ENCODE peak calls at places on chromosomes 2 and 18, in seven cellular contexts. One of them, this sample, is unnamed.

GRCh38 chr2:151878655-151879563 is 50.7 kb upstream of the ARL5A start:
- DNase-seq in nephron progenitor cell: no peak
- DNase-seq in B cell: no peak
- DNase-seq in D721Med: no peak
- DNase-seq in glutamatergic neuron: no peak
- DNase-seq in tibial nerve: no peak
- DNase-seq in fibroblast of pulmonary artery: peak
- DNase-seq in this sample: no peak

GRCh38 chr2:74107071-74107470 is 40.6 kb downstream of the BOLA3 start:
- DNase-seq in nephron progenitor cell: peak
- DNase-seq in B cell: no peak
- DNase-seq in D721Med: no peak
- DNase-seq in glutamatergic neuron: peak
- DNase-seq in tibial nerve: no peak
- DNase-seq in fibroblast of pulmonary artery: no peak
- DNase-seq in this sample: no peak

GRCh38 chr2:54555318-54555837 is 99.3 kb downstream of the SPTBN1 start:
- DNase-seq in nephron progenitor cell: no peak
- DNase-seq in B cell: no peak
- DNase-seq in D721Med: no peak
- DNase-seq in glutamatergic neuron: no peak
- DNase-seq in tibial nerve: no peak
- DNase-seq in fibroblast of pulmonary artery: peak
- DNase-seq in this sample: no peak

GRCh38 chr2:37453024-37453423 is 108.6 kb downstream of the QPCT start:
- DNase-seq in nephron progenitor cell: no peak
- DNase-seq in B cell: no peak
- DNase-seq in D721Med: no peak
- DNase-seq in glutamatergic neuron: no peak
- DNase-seq in tibial nerve: no peak
- DNase-seq in fibroblast of pulmonary artery: no peak
- DNase-seq in this sample: no peak

GRCh38 chr18:8750954-8751415 is 45.6 kb downstream of the MTCL1 start:
- DNase-seq in nephron progenitor cell: no peak
- DNase-seq in B cell: no peak
- DNase-seq in D721Med: no peak
- DNase-seq in glutamatergic neuron: no peak
- DNase-seq in tibial nerve: no peak
- DNase-seq in fibroblast of pulmonary artery: peak
- DNase-seq in this sample: no peak

GRCh38 chr2:100902833-100903405 is 83.0 kb downstream of the NPAS2 start:
- DNase-seq in nephron progenitor cell: no peak
- DNase-seq in B cell: no peak
- DNase-seq in D721Med: no peak
- DNase-seq in glutamatergic neuron: no peak
- DNase-seq in tibial nerve: no peak
- DNase-seq in fibroblast of pulmonary artery: peak
- DNase-seq in this sample: no peak

GRCh38 chr18:72107647-72108046 is 436.5 kb downstream of the CBLN2 start:
- DNase-seq in nephron progenitor cell: no peak
- DNase-seq in B cell: peak
- DNase-seq in D721Med: no peak
- DNase-seq in glutamatergic neuron: no peak
- DNase-seq in tibial nerve: no peak
- DNase-seq in fibroblast of pulmonary artery: peak
- DNase-seq in this sample: no peak

GRCh38 chr2:142294225-142294624 is 163.4 kb upstream of the LRP1B start:
- DNase-seq in nephron progenitor cell: no peak
- DNase-seq in B cell: no peak
- DNase-seq in D721Med: no peak
- DNase-seq in glutamatergic neuron: no peak
- DNase-seq in tibial nerve: no peak
- DNase-seq in fibroblast of pulmonary artery: no peak
- DNase-seq in this sample: no peak

GRCh38 chr18:28766027-28766426 is 589.1 kb upstream of the CDH2 start:
- DNase-seq in nephron progenitor cell: no peak
- DNase-seq in B cell: no peak
- DNase-seq in D721Med: no peak
- DNase-seq in glutamatergic neuron: no peak
- DNase-seq in tibial nerve: no peak
- DNase-seq in fibroblast of pulmonary artery: peak
- DNase-seq in this sample: no peak

GRCh38 chr2:152523091-152523490 is 188.1 kb downstream of the FMNL2 start:
- DNase-seq in nephron progenitor cell: no peak
- DNase-seq in B cell: no peak
- DNase-seq in D721Med: no peak
- DNase-seq in glutamatergic neuron: no peak
- DNase-seq in tibial nerve: no peak
- DNase-seq in fibroblast of pulmonary artery: peak
- DNase-seq in this sample: no peak

GRCh38 chr2:12277305-12278034 is 439.3 kb upstream of the TRIB2 start:
- DNase-seq in nephron progenitor cell: no peak
- DNase-seq in B cell: no peak
- DNase-seq in D721Med: no peak
- DNase-seq in glutamatergic neuron: no peak
- DNase-seq in tibial nerve: no peak
- DNase-seq in fibroblast of pulmonary artery: peak
- DNase-seq in this sample: no peak

GRCh38 chr2:56444339-56444738 is 260.5 kb downstream of the CCDC85A start:
- DNase-seq in nephron progenitor cell: no peak
- DNase-seq in B cell: no peak
- DNase-seq in D721Med: no peak
- DNase-seq in glutamatergic neuron: no peak
- DNase-seq in tibial nerve: no peak
- DNase-seq in fibroblast of pulmonary artery: peak
- DNase-seq in this sample: no peak

GRCh38 chr2:112623913-112624777 is 21.6 kb upstream of the SLC20A1 start:
- DNase-seq in nephron progenitor cell: no peak
- DNase-seq in B cell: peak
- DNase-seq in D721Med: no peak
- DNase-seq in glutamatergic neuron: no peak
- DNase-seq in tibial nerve: no peak
- DNase-seq in fibroblast of pulmonary artery: peak
- DNase-seq in this sample: peak

GRCh38 chr18:55337908-55338521 is 250.0 kb downstream of the TCF4 start:
- DNase-seq in nephron progenitor cell: no peak
- DNase-seq in B cell: peak
- DNase-seq in D721Med: no peak
- DNase-seq in glutamatergic neuron: no peak
- DNase-seq in tibial nerve: no peak
- DNase-seq in fibroblast of pulmonary artery: no peak
- DNase-seq in this sample: no peak

GRCh38 chr18:26806224-26806623 is 59.3 kb downstream of the AQP4 start:
- DNase-seq in nephron progenitor cell: no peak
- DNase-seq in B cell: no peak
- DNase-seq in D721Med: no peak
- DNase-seq in glutamatergic neuron: no peak
- DNase-seq in tibial nerve: no peak
- DNase-seq in fibroblast of pulmonary artery: no peak
- DNase-seq in this sample: no peak

GRCh38 chr2:46183426-46183825 is 113.8 kb upstream of the EPAS1 start:
- DNase-seq in nephron progenitor cell: no peak
- DNase-seq in B cell: no peak
- DNase-seq in D721Med: peak
- DNase-seq in glutamatergic neuron: no peak
- DNase-seq in tibial nerve: no peak
- DNase-seq in fibroblast of pulmonary artery: no peak
- DNase-seq in this sample: no peak

GRCh38 chr2:46181789-46182530 is 115.2 kb upstream of the EPAS1 start:
- DNase-seq in nephron progenitor cell: no peak
- DNase-seq in B cell: no peak
- DNase-seq in D721Med: no peak
- DNase-seq in glutamatergic neuron: no peak
- DNase-seq in tibial nerve: no peak
- DNase-seq in fibroblast of pulmonary artery: no peak
- DNase-seq in this sample: no peak

GRCh38 chr2:46188041-46188715 is 109.0 kb upstream of the EPAS1 start:
- DNase-seq in nephron progenitor cell: no peak
- DNase-seq in B cell: no peak
- DNase-seq in D721Med: no peak
- DNase-seq in glutamatergic neuron: no peak
- DNase-seq in tibial nerve: no peak
- DNase-seq in fibroblast of pulmonary artery: no peak
- DNase-seq in this sample: no peak

GRCh38 chr2:46187112-46187618 is 110.0 kb upstream of the EPAS1 start:
- DNase-seq in nephron progenitor cell: no peak
- DNase-seq in B cell: no peak
- DNase-seq in D721Med: no peak
- DNase-seq in glutamatergic neuron: no peak
- DNase-seq in tibial nerve: no peak
- DNase-seq in fibroblast of pulmonary artery: peak
- DNase-seq in this sample: peak

DNA sequence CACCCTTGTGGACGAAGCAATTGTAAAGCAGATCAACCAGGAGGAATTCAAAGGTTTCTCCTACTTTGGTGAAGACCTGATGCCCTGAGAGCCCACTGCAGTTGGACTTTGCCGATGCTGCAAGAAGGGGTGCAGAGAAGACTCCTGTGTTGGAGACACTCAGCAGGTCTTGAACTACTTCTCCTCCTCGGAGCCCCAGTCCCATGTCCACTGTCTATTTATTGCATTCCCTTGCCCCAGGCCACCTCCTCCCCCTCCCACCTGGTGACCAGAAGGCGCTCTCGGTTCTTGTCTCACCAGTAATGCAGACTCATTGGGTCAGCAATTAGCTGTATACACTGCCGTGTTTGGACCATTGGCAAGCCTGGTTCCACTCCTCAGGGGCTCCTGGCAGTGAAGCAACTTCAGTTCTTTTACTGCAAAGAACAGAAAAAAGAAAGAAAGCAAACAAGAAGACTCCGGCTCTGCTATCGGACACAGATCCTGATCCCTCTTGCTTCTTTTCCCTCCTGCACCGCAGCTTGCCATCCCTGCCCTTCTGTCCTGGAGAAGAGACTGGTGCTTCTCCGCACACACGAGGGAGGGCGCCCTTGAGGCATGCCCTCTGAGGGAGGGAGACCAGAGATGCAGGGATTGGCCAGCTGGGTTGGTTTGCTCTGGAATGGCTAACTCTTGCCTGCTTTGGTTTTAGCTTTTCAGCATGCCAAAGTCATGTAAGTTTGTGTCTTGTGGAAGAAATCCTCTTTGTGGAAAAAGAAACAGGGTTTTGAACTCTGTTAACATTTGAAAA is 112.2 kb upstream of the EPAS1 start:
- DNase-seq in nephron progenitor cell: no peak
- DNase-seq in B cell: no peak
- DNase-seq in D721Med: no peak
- DNase-seq in glutamatergic neuron: no peak
- DNase-seq in tibial nerve: no peak
- DNase-seq in fibroblast of pulmonary artery: no peak
- DNase-seq in this sample: no peak
- TF ChIP-seq CTCF in nephron progenitor cell: no peak
- TF ChIP-seq CTCF in B cell: no peak
- TF ChIP-seq CTCF in D721Med: no peak
- TF ChIP-seq CTCF in glutamatergic neuron: no peak
- TF ChIP-seq CTCF in tibial nerve: no peak
- TF ChIP-seq CTCF in fibroblast of pulmonary artery: no peak
- TF ChIP-seq CTCF in this sample: no peak

DNA sequence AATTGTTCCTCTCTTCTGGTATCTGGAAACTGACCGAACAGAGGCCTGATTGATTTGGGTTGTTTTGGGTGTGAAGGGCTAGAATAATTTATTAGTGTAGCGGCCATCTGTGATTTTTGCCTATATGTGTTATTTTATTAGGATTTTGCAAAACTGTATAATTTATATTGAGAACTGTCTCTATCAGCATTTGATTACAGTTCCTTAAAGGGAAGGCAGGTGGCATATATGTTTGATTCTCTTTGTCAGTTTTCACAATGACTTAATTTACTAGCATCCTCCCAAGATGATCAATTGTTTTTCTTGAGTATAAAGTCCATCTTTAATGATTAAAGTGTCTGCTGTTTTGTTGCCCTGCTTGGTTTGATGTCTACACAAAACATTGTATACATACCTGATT is 4.5 kb downstream of the NBEAL1 start:
- DNase-seq in nephron progenitor cell: no peak
- DNase-seq in B cell: no peak
- DNase-seq in D721Med: no peak
- DNase-seq in glutamatergic neuron: no peak
- DNase-seq in tibial nerve: no peak
- DNase-seq in fibroblast of pulmonary artery: no peak
- DNase-seq in this sample: no peak
- TF ChIP-seq CTCF in nephron progenitor cell: no peak
- TF ChIP-seq CTCF in B cell: no peak
- TF ChIP-seq CTCF in D721Med: no peak
- TF ChIP-seq CTCF in glutamatergic neuron: no peak
- TF ChIP-seq CTCF in tibial nerve: no peak
- TF ChIP-seq CTCF in fibroblast of pulmonary artery: no peak
- TF ChIP-seq CTCF in this sample: no peak

GRCh38 chr18:77397617-77398016 is 148.0 kb downstream of the GALR1 start:
- DNase-seq in nephron progenitor cell: no peak
- DNase-seq in B cell: no peak
- DNase-seq in D721Med: no peak
- DNase-seq in glutamatergic neuron: no peak
- DNase-seq in tibial nerve: no peak
- DNase-seq in fibroblast of pulmonary artery: no peak
- DNase-seq in this sample: no peak

GRCh38 chr18:77393519-77393918 is 143.9 kb downstream of the GALR1 start:
- DNase-seq in nephron progenitor cell: no peak
- DNase-seq in B cell: no peak
- DNase-seq in D721Med: no peak
- DNase-seq in glutamatergic neuron: no peak
- DNase-seq in tibial nerve: no peak
- DNase-seq in fibroblast of pulmonary artery: no peak
- DNase-seq in this sample: no peak

GRCh38 chr18:77395941-77396340 is 146.3 kb downstream of the GALR1 start:
- DNase-seq in nephron progenitor cell: no peak
- DNase-seq in B cell: no peak
- DNase-seq in D721Med: no peak
- DNase-seq in glutamatergic neuron: no peak
- DNase-seq in tibial nerve: no peak
- DNase-seq in fibroblast of pulmonary artery: no peak
- DNase-seq in this sample: no peak

GRCh38 chr18:77400561-77400960 is 150.9 kb downstream of the GALR1 start:
- DNase-seq in nephron progenitor cell: no peak
- DNase-seq in B cell: no peak
- DNase-seq in D721Med: no peak
- DNase-seq in glutamatergic neuron: no peak
- DNase-seq in tibial nerve: no peak
- DNase-seq in fibroblast of pulmonary artery: no peak
- DNase-seq in this sample: no peak

DNA sequence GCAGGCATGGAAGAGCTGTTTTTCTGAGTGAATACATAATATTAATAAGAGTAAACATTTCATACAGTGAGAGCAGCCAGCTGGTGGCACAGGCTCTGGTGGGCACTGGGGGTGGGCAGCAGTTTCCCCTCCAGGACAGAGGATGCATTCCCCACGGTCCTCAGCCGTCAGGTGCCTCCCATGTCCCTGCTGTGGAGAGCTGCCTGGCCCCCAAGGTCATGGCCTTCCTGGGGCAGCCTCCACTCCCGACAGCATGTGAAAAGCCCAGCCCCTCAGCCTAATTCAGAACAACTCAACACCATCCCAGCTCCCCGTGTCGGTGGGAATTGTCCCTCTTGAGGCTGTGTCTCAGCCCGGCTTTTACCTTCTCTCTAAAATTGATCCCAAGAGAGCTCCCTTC is 147.4 kb downstream of the GALR1 start:
- DNase-seq in nephron progenitor cell: no peak
- DNase-seq in B cell: no peak
- DNase-seq in D721Med: no peak
- DNase-seq in glutamatergic neuron: no peak
- DNase-seq in tibial nerve: no peak
- DNase-seq in fibroblast of pulmonary artery: no peak
- DNase-seq in this sample: no peak
- TF ChIP-seq CTCF in nephron progenitor cell: no peak
- TF ChIP-seq CTCF in B cell: no peak
- TF ChIP-seq CTCF in D721Med: no peak
- TF ChIP-seq CTCF in glutamatergic neuron: no peak
- TF ChIP-seq CTCF in tibial nerve: no peak
- TF ChIP-seq CTCF in fibroblast of pulmonary artery: no peak
- TF ChIP-seq CTCF in this sample: no peak

GRCh38 chr2:27737676-27738348 is 33.7 kb upstream of the MRPL33 start:
- DNase-seq in nephron progenitor cell: no peak
- DNase-seq in B cell: no peak
- DNase-seq in D721Med: no peak
- DNase-seq in glutamatergic neuron: no peak
- DNase-seq in tibial nerve: no peak
- DNase-seq in fibroblast of pulmonary artery: peak
- DNase-seq in this sample: no peak
- TF ChIP-seq CTCF in nephron progenitor cell: no peak
- TF ChIP-seq CTCF in B cell: no peak
- TF ChIP-seq CTCF in D721Med: no peak
- TF ChIP-seq CTCF in glutamatergic neuron: no peak
- TF ChIP-seq CTCF in tibial nerve: no peak
- TF ChIP-seq CTCF in fibroblast of pulmonary artery: peak
- TF ChIP-seq CTCF in this sample: no peak

This sample was measured in GM20000.